ENCODE peak calls at places on chromosome 2, in four cellular contexts. One of them, this sample, is unnamed.

GRCh38 chr2:176161041-176161785 is 4.1 kb downstream of the HOXD3 start:
- DNase-seq in M059J: no peak
- DNase-seq in endothelial cell: no peak
- DNase-seq in iris pigment epithelial cell: no peak
- DNase-seq in this sample: no peak

GRCh38 chr2:221492606-221493005 is 79.5 kb downstream of the EPHA4 start:
- DNase-seq in endothelial cell: no peak
- DNase-seq in iris pigment epithelial cell: peak; percentile 29
- DNase-seq in M059J: no peak
- DNase-seq in this sample: no peak

GRCh38 chr2:181892795-181893435 is 1.4 kb downstream of the ITPRID2 start:
- DNase-seq in M059J: peak; percentile 49
- DNase-seq in endothelial cell: no peak
- DNase-seq in iris pigment epithelial cell: peak; percentile 66
- DNase-seq in this sample: no peak

GRCh38 chr2:226742346-226742745 is 57.3 kb downstream of the IRS1 start:
- DNase-seq in iris pigment epithelial cell: peak; percentile 32
- DNase-seq in M059J: no peak
- DNase-seq in endothelial cell: no peak
- DNase-seq in this sample: no peak

GRCh38 chr2:241000831-241001321 is 2.5 kb downstream of the SNED1 start:
- DNase-seq in endothelial cell: no peak
- DNase-seq in iris pigment epithelial cell: no peak
- DNase-seq in M059J: no peak
- DNase-seq in this sample: no peak

GRCh38 chr2:57842531-57842930 is 204.1 kb upstream of the VRK2 start:
- DNase-seq in endothelial cell: no peak
- DNase-seq in M059J: peak; percentile 82
- DNase-seq in iris pigment epithelial cell: no peak
- DNase-seq in this sample: no peak

GRCh38 chr2:172783091-172783898 is 47.6 kb downstream of the RAPGEF4 start:
- DNase-seq in M059J: peak; percentile 100
- DNase-seq in iris pigment epithelial cell: peak; percentile 92
- DNase-seq in endothelial cell: peak; percentile 7
- DNase-seq in this sample: no peak

GRCh38 chr2:200689115-200689514 is 103.3 kb downstream of the AOX1 start:
- DNase-seq in endothelial cell: no peak
- DNase-seq in iris pigment epithelial cell: peak; percentile 14
- DNase-seq in M059J: no peak
- DNase-seq in this sample: no peak

GRCh38 chr2:120237491-120237902 is 14.3 kb upstream of the TMEM185B start:
- DNase-seq in endothelial cell: no peak
- DNase-seq in iris pigment epithelial cell: peak; percentile 70
- DNase-seq in M059J: peak; percentile 97
- DNase-seq in this sample: peak; percentile 19

GRCh38 chr2:119282966-119283511 is 59.4 kb downstream of the STEAP3 start:
- DNase-seq in endothelial cell: no peak
- DNase-seq in M059J: peak; percentile 70
- DNase-seq in iris pigment epithelial cell: no peak
- DNase-seq in this sample: no peak

GRCh38 chr2:180742809-180743208 is 237.6 kb upstream of the UBE2E3 start:
- DNase-seq in M059J: peak; percentile 90
- DNase-seq in endothelial cell: no peak
- DNase-seq in iris pigment epithelial cell: peak; percentile 52
- DNase-seq in this sample: no peak

GRCh38 chr2:232263295-232263694 is 115.3 kb upstream of the ALPP start:
- DNase-seq in M059J: no peak
- DNase-seq in iris pigment epithelial cell: no peak
- DNase-seq in endothelial cell: no peak
- DNase-seq in this sample: no peak

GRCh38 chr2:39851691-39852110 is 72.6 kb upstream of the THUMPD2 start:
- DNase-seq in iris pigment epithelial cell: peak; percentile 56
- DNase-seq in M059J: peak; percentile 70
- DNase-seq in endothelial cell: no peak
- DNase-seq in this sample: no peak

GRCh38 chr2:238101891-238102841 is 2.0 kb downstream of the ESPNL start:
- DNase-seq in iris pigment epithelial cell: no peak
- DNase-seq in endothelial cell: no peak
- DNase-seq in M059J: no peak
- DNase-seq in this sample: no peak

GRCh38 chr2:3634631-3635091 is 23.3 kb upstream of the ALLC start:
- DNase-seq in endothelial cell: no peak
- DNase-seq in iris pigment epithelial cell: no peak
- DNase-seq in M059J: no peak
- DNase-seq in this sample: no peak

GRCh38 chr2:23322813-23323212 is 62.2 kb upstream of the KLHL29 start:
- DNase-seq in M059J: no peak
- DNase-seq in iris pigment epithelial cell: no peak
- DNase-seq in endothelial cell: no peak
- DNase-seq in this sample: no peak

GRCh38 chr2:10404324-10405143 is 43.6 kb downstream of the ODC1 start:
- DNase-seq in M059J: peak; percentile 70
- DNase-seq in iris pigment epithelial cell: no peak
- DNase-seq in endothelial cell: peak; percentile 33
- DNase-seq in this sample: no peak

GRCh38 chr2:128449226-128450061 is 130.8 kb upstream of the HS6ST1 start:
- DNase-seq in endothelial cell: no peak
- DNase-seq in iris pigment epithelial cell: no peak
- DNase-seq in M059J: no peak
- DNase-seq in this sample: no peak

GRCh38 chr2:15874854-15875776 is 65.2 kb upstream of the MYCN start:
- DNase-seq in M059J: no peak
- DNase-seq in iris pigment epithelial cell: no peak
- DNase-seq in endothelial cell: no peak
- DNase-seq in this sample: no peak

GRCh38 chr2:16621348-16621747 is 44.3 kb downstream of the CYRIA start:
- DNase-seq in iris pigment epithelial cell: peak; percentile 66
- DNase-seq in M059J: no peak
- DNase-seq in endothelial cell: no peak
- DNase-seq in this sample: no peak

GRCh38 chr2:30653847-30654246 is 153.4 kb downstream of the CAPN13 start:
- DNase-seq in endothelial cell: no peak
- DNase-seq in iris pigment epithelial cell: peak; percentile 51
- DNase-seq in M059J: peak; percentile 22
- DNase-seq in this sample: no peak

GRCh38 chr2:140747665-140748064 is 1383.2 kb downstream of the LRP1B start:
- DNase-seq in M059J: no peak
- DNase-seq in endothelial cell: no peak
- DNase-seq in iris pigment epithelial cell: no peak
- DNase-seq in this sample: no peak